ENCODE peak calls at places on chromosome 1, in eight cellular contexts. L, F, H, Y, K, O, W and M are unnamed samples. For H3K9me3, the result is how much of the 10 kb centered on the place peaks cover.

GRCh38 chr1:65820983-65821382 is 28.3 kb downstream of the PDE4B start:
- DNase-seq in W (no peak), H (no peak), L (no peak), K (no peak), F (no peak), O (no peak), Y (no peak), M (no peak)

GRCh38 chr1:30684881-30685795 is 38.2 kb downstream of the MATN1 start:
- DNase-seq in O (no peak), H (no peak), L (peak), W (peak), Y (peak), K (peak), F (peak), M (peak)

GRCh38 chr1:192224846-192225245 is 66.6 kb downstream of the RGS18 start:
- DNase-seq in W (no peak), Y (no peak), L (no peak), O (no peak), H (no peak), F (no peak), K (no peak), M (no peak)

GRCh38 chr1:150160964-150161626 is 11.4 kb downstream of the PLEKHO1 start:
- DNase-seq in F (no peak), H (no peak), W (no peak), K (peak), Y (no peak), L (no peak), O (no peak), M (no peak)

GRCh38 chr1:170885551-170885950 is 49.8 kb upstream of the MROH9 start:
- DNase-seq in H (no peak), W (no peak), K (no peak), L (no peak), Y (no peak), O (no peak), F (no peak), M (peak)

GRCh38 chr1:64516803-64517568 is 47.1 kb downstream of the CACHD1 start:
- DNase-seq in L (no peak), F (no peak), K (no peak), W (no peak), Y (no peak), H (no peak), O (no peak), M (no peak)

GRCh38 chr1:7561331-7561921 is 209.7 kb upstream of the VAMP3 start:
- DNase-seq in H (no peak), L (no peak), O (no peak), Y (no peak), F (no peak), W (no peak), K (no peak), M (no peak)

GRCh38 chr1:201184734-201185453 is 5.7 kb upstream of the IGFN1 start:
- DNase-seq in F (peak), W (peak), Y (peak), O (no peak), K (peak), L (peak), H (peak), M (peak)

GRCh38 chr1:229210844-229211243 is 60.1 kb upstream of the RAB4A start:
- DNase-seq in L (no peak), F (no peak), O (no peak), Y (no peak), H (no peak), K (no peak), W (no peak), M (no peak)

GRCh38 chr1:25996966-25997758 is 701 bp downstream of the PAFAH2 start:
- DNase-seq in H (peak), L (peak), O (no peak), Y (peak), F (no peak), W (no peak), K (peak), M (peak)

GRCh38 chr1:107936498-107937481 is 28.2 kb downstream of the VAV3 start:
- DNase-seq in W (no peak), L (peak), F (peak), O (no peak), Y (no peak), K (no peak), H (no peak), M (peak)

GRCh38 chr1:48878191-48878940 is 101.7 kb upstream of the BEND5 start:
- DNase-seq in L (no peak), O (no peak), Y (no peak), H (no peak), F (no peak), W (no peak), K (no peak), M (peak)

GRCh38 chr1:228013322-228014234 is 6.8 kb downstream of the WNT3A start:
- DNase-seq in F (no peak), O (no peak), Y (no peak), L (no peak), W (peak), H (no peak), K (peak), M (no peak)

GRCh38 chr1:7745783-7746182 is 25.3 kb upstream of the VAMP3 start:
- DNase-seq in O (no peak), K (no peak), Y (no peak), L (peak), W (no peak), F (no peak), H (no peak), M (no peak)

GRCh38 chr1:26582836-26583460 is 53.4 kb downstream of the RPS6KA1 start:
- DNase-seq in H (no peak), L (peak), F (no peak), Y (no peak), O (no peak), K (no peak), W (no peak), M (peak)

GRCh38 chr1:155093938-155094621 is 15.4 kb downstream of the EFNA3 start:
- DNase-seq in Y (peak), F (peak), W (no peak), K (peak), L (peak), H (peak), O (no peak), M (no peak)

GRCh38 chr1:170929835-170930554 is 5.3 kb upstream of the MROH9 start:
- DNase-seq in L (peak), F (peak), K (no peak), Y (peak), O (no peak), W (peak), H (peak), M (peak)

GRCh38 chr1:71399594-71399993 is 318.8 kb upstream of the ZRANB2 start:
- DNase-seq in W (no peak), L (no peak), F (no peak), Y (no peak), K (no peak), H (no peak), O (no peak), M (no peak)

GRCh38 chr1:84078108-84078823 is 65.8 kb upstream of the PRKACB start:
- DNase-seq in K (no peak), Y (no peak), F (peak), L (peak), H (peak), O (no peak), W (peak), M (peak)

GRCh38 chr1:60942291-60942690 is 140.1 kb upstream of the NFIA start:
- DNase-seq in K (no peak), O (no peak), H (no peak), L (no peak), Y (no peak), F (no peak), W (no peak), M (no peak)

GRCh38 chr1:7670334-7671145 is 100.6 kb upstream of the VAMP3 start:
- DNase-seq in W (no peak), H (peak), F (peak), K (no peak), Y (no peak), L (no peak), O (no peak), M (no peak)

GRCh38 chr1:2983319-2983705 is 38.0 kb upstream of the ACTRT2 start:
- DNase-seq in F (no peak), O (no peak), Y (no peak), K (peak), L (no peak), W (no peak), H (no peak), M (no peak)
- H3K9me3 ChIP-seq in F (under half), O (under half), Y (under half), K (under half), L (under half), W (under half), H (under half), M (under half)

GRCh38 chr1:206021008-206021795 is 2.5 kb downstream of the CTSE start:
- DNase-seq in W (no peak), Y (no peak), K (no peak), L (no peak), F (no peak), O (no peak), H (no peak), M (no peak)

GRCh38 chr1:206023682-206024081 is at the start of gene CTSE:
- DNase-seq in F (no peak), Y (no peak), L (no peak), O (no peak), K (no peak), H (no peak), W (no peak), M (no peak)

GRCh38 chr1:206021796-206022365 is 1.8 kb downstream of the CTSE start:
- DNase-seq in W (no peak), O (no peak), Y (no peak), H (no peak), F (no peak), K (no peak), L (no peak), M (no peak)

GRCh38 chr1:206022766-206023165 is 929 bp downstream of the CTSE start:
- DNase-seq in Y (no peak), H (no peak), K (no peak), O (no peak), F (no peak), W (no peak), L (no peak), M (no peak)

DNA sequence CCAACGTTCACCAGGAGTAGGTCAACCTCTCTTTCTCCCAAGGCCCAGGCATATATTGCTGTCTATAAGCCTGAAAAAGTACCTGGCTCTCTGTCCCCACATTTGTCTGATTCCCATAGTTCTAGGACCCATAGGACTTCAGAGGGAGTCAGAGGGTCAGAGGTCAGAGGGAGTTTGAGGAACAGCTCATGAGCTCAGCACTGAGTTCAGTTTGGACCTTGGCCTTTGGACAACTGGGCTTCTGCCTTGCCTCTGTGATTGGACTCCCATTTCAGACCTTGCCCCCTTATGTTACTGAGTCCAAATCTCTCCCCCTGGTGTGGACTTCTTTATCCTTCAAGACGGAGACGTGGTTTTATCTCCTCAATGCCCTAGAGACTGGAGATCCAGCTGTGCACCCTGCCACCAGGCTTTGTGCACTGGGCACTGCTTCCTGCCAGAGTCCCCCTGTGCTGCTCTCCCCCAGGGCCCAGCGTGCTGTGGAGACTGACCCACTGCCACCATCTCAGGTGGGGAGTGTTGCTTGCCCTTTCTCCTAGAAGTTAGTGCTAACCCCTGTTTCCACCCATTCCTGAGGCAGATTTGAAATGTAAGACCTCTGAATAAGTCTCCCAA is 3.2 kb downstream of the CTSE start:
- DNase-seq in Y (no peak), F (no peak), W (no peak), H (no peak), O (no peak), K (no peak), L (no peak), M (no peak)
- H3K27ac ChIP-seq in Y (no peak), F (no peak), W (no peak), H (no peak), O (no peak), K (no peak), L (no peak), M (no peak)

GRCh38 chr1:224356685-224357625 is at the start of gene CNIH4:
- DNase-seq in H (peak), K (peak), F (peak), W (peak), Y (peak), O (peak), L (peak), M (peak)
- TF ChIP-seq POLR2A in H (peak), K (peak), F (peak), W (peak), Y (peak), O (no peak), L (peak), M (peak)

DNA sequence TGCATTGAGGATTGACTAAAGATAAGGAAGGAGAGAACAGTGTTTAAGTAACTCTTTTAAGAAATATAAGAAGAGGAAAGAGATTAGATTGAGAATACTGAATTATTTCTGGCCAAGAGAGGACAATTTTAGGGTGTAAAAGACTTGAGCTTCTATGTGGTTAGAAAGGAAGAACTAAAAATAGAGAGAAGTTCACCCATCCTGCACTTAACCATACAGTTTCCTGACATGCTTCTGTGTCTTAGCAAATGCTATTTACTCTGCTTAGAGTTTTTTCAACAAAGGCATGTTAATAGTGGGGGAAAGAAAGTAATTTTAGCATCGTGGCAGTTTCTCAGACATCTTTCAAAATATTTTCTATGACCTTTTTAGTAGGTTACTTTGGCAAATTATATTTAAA is 122.8 kb upstream of the GPR52 start:
- DNase-seq in K (no peak), O (no peak), Y (no peak), W (no peak), H (no peak), L (no peak), F (no peak), M (no peak)
- H3K9me3 ChIP-seq in K (under half), O (under half), Y (under half), W (under half), H (under half), L (under half), F (under half), M (under half)